ENCODE peak calls at places on chromosomes 6 and 20, in six cellular contexts. P, T, G, H, R and Z are unnamed samples.

GRCh38 chr6:167324111-167324510 is 775 bp upstream of the TTLL2 start:
- DNase-seq in P (no peak), T (no peak), R (no peak), H (no peak), G (no peak), Z (no peak)

GRCh38 chr6:138724015-138724414 is 49.6 kb upstream of the CCDC28A start:
- DNase-seq in T (no peak), H (no peak), G (no peak), P (peak), R (peak), Z (no peak)

GRCh38 chr6:9697263-9697931 is 717.5 kb downstream of the TFAP2A start:
- DNase-seq in H (no peak), T (no peak), P (no peak), G (no peak), R (no peak), Z (no peak)

GRCh38 chr6:139376604-139377218 is 2.3 kb upstream of the CITED2 start:
- DNase-seq in T (peak), H (peak), P (peak), G (no peak), R (peak), Z (no peak)

GRCh38 chr20:35320396-35321126 is 28.3 kb upstream of the FAM83C start:
- DNase-seq in T (no peak), R (peak), P (no peak), H (peak), G (no peak), Z (no peak)

GRCh38 chr20:10322073-10323012 is 103.7 kb downstream of the SNAP25 start:
- DNase-seq in G (no peak), T (no peak), R (no peak), P (no peak), H (no peak), Z (no peak)

GRCh38 chr6:8084586-8084985 is 17.8 kb downstream of the EEF1E1 start:
- DNase-seq in G (no peak), P (no peak), H (no peak), R (peak), T (no peak), Z (no peak)

GRCh38 chr20:58046311-58046710 is 182.1 kb downstream of the ANKRD60 start:
- DNase-seq in R (no peak), T (no peak), G (no peak), H (no peak), P (no peak), Z (no peak)

GRCh38 chr20:25984933-25985332 is 288.3 kb upstream of the ZNF337 start:
- DNase-seq in T (no peak), P (peak), G (peak), R (peak), H (peak), Z (no peak)

DNA sequence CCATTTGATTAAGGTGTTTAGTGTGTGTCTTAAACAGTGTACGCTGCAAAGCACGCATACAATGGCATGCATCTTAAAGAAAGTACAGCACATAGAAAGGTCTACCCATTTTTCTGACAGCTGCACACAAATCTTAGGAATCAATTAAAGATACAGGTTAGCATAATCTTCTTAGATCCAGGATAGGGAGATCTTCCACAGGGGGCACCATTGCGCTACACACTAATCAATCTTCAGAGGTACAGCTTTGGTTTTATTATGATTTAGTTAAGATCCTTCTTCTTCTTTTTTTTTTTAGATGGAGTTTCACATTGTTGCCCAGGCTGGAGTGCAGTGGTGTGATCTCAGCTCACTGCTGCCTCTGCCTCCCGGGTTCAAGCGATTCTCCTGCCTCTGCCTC is 63.7 kb upstream of the BEND3 start:
- DNase-seq in T (peak), H (peak), R (peak), P (no peak), G (no peak), Z (no peak)
- TF ChIP-seq CTCF in T (no peak), H (peak), R (peak), P (peak), G (no peak), Z (no peak)

DNA sequence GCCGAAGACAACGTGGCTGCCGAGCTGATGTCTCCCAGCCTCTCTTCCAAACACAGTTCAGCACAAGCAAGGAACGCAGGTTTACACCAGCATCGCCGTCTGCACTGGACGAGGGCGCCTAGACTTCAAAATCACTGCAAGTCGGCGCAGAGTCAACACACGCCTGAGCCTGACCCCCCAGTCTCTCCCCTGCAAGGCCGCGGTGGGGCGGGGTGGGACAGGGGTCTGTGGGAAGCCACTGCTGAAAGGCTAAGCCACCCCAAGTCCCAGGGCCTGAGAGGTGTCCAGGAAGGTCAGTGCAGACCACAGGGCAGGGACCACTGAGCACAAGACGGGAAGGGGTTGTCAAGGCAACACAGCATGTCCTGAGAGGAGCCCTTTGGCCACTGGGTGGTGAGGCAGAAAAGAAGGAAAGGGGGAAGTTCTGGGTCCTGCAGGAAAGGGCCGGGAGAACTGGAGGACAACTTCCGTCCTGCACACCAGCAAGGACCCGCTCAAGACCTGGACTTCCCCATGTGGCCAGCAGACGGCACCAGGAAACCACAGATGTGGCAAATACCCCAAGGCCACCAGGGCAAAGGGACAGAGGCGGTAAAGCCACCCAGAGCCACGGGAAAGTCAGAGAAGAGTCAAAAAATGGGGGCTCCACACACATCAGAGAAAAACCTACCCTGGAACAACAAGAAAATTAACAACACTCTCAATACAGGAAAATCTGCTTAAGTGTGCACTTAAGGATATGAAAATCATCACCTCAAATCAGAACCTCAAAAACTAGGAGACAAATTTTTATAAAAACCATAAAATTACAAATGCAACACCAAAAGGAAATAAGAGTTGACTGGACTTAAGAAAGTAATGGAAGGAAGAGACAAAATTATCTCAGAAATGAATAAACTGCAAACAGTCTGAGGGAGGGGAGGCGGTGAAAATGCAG is 84.8 kb downstream of the TAF4 start:
- DNase-seq in T (peak), H (no peak), R (peak), G (no peak), P (peak), Z (peak)
- TF ChIP-seq CTCF in T (peak), H (peak), R (peak), G (peak), P (peak), Z (peak)

GRCh38 chr20:45235995-45236394 is 14.8 kb downstream of the SEMG2 start:
- DNase-seq in G (no peak), R (no peak), T (peak), H (no peak), P (no peak), Z (no peak)
- TF ChIP-seq CTCF in G (no peak), R (peak), T (peak), H (peak), P (peak), Z (no peak)

DNA sequence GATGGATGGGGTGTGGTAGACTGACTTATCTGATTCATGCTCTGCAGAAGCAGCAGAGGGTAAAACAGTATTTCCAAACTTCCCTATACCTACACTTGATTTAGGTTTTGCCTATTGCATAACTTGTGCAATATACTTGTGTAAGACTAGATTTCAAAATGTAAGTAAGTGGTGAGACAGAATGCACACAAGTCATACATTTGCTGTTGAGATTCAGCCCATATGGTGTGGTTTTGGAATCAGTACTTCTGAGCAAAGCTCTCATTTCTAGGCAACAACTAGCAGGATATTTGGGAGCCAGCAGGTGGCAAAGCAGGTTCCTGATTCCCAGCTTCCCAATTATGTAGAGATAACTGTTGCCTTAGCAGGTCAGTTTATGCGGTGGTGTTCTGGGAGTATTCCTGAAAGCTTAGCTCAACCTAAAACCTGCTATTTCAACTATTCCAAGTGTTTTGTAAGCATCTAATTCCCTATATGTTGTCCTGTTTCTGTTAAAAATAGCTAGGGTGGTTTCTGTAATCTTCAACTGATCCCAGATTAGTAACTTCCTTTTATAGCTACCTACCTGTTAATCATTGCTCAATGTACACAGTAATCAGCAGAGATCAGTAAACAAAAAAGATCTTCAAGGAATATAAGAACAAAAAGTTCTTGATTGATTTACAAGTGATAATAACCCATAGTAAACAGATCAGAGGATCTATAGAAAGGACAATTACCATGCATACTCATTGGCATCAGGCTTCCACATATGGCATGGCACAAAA is 8.5 kb upstream of the FABP7 start:
- DNase-seq in G (no peak), R (no peak), T (no peak), H (no peak), P (peak), Z (no peak)
- TF ChIP-seq CTCF in G (no peak), R (no peak), T (no peak), H (no peak), P (no peak), Z (peak)